ENCODE peak calls at places on chromosomes 5 and 9, in seven cellular contexts. T, U, W, L, E, C and H are unnamed samples.

GRCh38 chr5:6541256-6542013 is 91.4 kb downstream of the NSUN2 start:
- DNase-seq in U (no peak), C (no peak), L (no peak), E (no peak), T (no peak), W (no peak), H (no peak)

GRCh38 chr9:70143394-70144130 is 99.9 kb downstream of the MAMDC2 start:
- DNase-seq in C (no peak), E (no peak), W (no peak), U (no peak), T (no peak), L (no peak), H (no peak)

GRCh38 chr9:122193651-122194050 is 33.9 kb downstream of the MORN5 start:
- DNase-seq in U (no peak), T (no peak), E (no peak), L (no peak), W (no peak), C (no peak), H (no peak)

GRCh38 chr5:68265822-68266395 is 50.4 kb downstream of the PIK3R1 start:
- DNase-seq in E (no peak), C (no peak), W (no peak), U (no peak), T (no peak), L (no peak), H (no peak)

GRCh38 chr9:91296354-91296753 is 65.4 kb downstream of the AUH start:
- DNase-seq in E (no peak), L (no peak), C (no peak), U (no peak), W (no peak), T (no peak), H (no peak)

GRCh38 chr5:131416729-131417128 is 152.9 kb downstream of the CDC42SE2 start:
- DNase-seq in C (no peak), L (no peak), E (no peak), U (no peak), W (no peak), T (no peak), H (no peak)

GRCh38 chr9:125785187-125785840 is 38.1 kb downstream of the PBX3 start:
- DNase-seq in T (no peak), L (no peak), W (no peak), U (no peak), E (no peak), C (no peak), H (no peak)

GRCh38 chr9:20292002-20292401 is 330.3 kb downstream of the MLLT3 start:
- DNase-seq in W (no peak), L (peak; percentile 16), E (peak; percentile 26), U (peak; percentile 14), C (no peak), T (peak; percentile 25), H (no peak)

GRCh38 chr9:12631866-12632265 is 61.3 kb upstream of the TYRP1 start:
- DNase-seq in T (no peak), U (no peak), L (no peak), E (no peak), W (no peak), C (no peak), H (no peak)

GRCh38 chr9:77663754-77664153 is 15.6 kb upstream of the GNA14 start:
- DNase-seq in C (peak; percentile 77), T (no peak), L (no peak), U (peak; percentile 44), E (peak; percentile 8), W (peak; percentile 19), H (no peak)

GRCh38 chr5:78077369-78078068 is 217.0 kb downstream of the AP3B1 start:
- DNase-seq in T (no peak), U (no peak), L (no peak), W (no peak), C (no peak), E (peak; percentile 12), H (no peak)

GRCh38 chr5:134552301-134552700 is 26.8 kb downstream of the JADE2 start:
- DNase-seq in U (no peak), C (peak; percentile 93), T (no peak), E (peak; percentile 55), L (no peak), W (peak; percentile 75), H (peak; percentile 65)

GRCh38 chr9:105119166-105119565 is 125.3 kb upstream of the SLC44A1 start:
- DNase-seq in U (no peak), E (no peak), W (no peak), C (no peak), T (no peak), L (no peak), H (no peak)

GRCh38 chr5:52767217-52767743 is 20.4 kb upstream of the ITGA1 start:
- DNase-seq in T (no peak), C (no peak), W (no peak), L (no peak), U (no peak), E (no peak), H (no peak)

GRCh38 chr9:87107072-87107471 is 159.8 kb upstream of the GAS1 start:
- DNase-seq in T (peak; percentile 33), W (no peak), U (no peak), L (peak; percentile 50), E (peak; percentile 93), C (no peak), H (no peak)

GRCh38 chr9:129889461-129889935 is 54.2 kb downstream of the USP20 start:
- DNase-seq in T (peak; percentile 79), L (no peak), C (no peak), U (no peak), W (no peak), E (no peak), H (no peak)
- H3K36me3 ChIP-seq in T (no peaks in the 10 kb centered on the region), L (peaks cover 48% of the 10 kb centered on the region), C (peaks cover 33% of the 10 kb centered on the region), U (peaks cover 11% of the 10 kb centered on the region), W (peaks cover 34% of the 10 kb centered on the region), E (no peaks in the 10 kb centered on the region), H (no peaks in the 10 kb centered on the region)

GRCh38 chr5:172921906-172922305 is 37.3 kb upstream of the RPL26L1 start:
- DNase-seq in C (no peak), W (no peak), L (no peak), E (no peak), U (no peak), T (no peak), H (no peak)
- H3K36me3 ChIP-seq in C (peaks cover 76% of the 10 kb centered on the region), W (peaks cover 38% of the 10 kb centered on the region), L (no peaks in the 10 kb centered on the region), E (no peaks in the 10 kb centered on the region), U (peaks cover 24% of the 10 kb centered on the region), T (peaks cover 10% of the 10 kb centered on the region), H (no peaks in the 10 kb centered on the region)

GRCh38 chr9:129626944-129627297 is 958 bp downstream of the NTMT1 start:
- DNase-seq in E (peak; percentile 28), W (no peak), L (peak; percentile 71), C (no peak), T (no peak), U (no peak), H (no peak)
- H3K36me3 ChIP-seq in E (no peaks in the 10 kb centered on the region), W (no peaks in the 10 kb centered on the region), L (no peaks in the 10 kb centered on the region), C (no peaks in the 10 kb centered on the region), T (peaks cover 3% of the 10 kb centered on the region), U (no peaks in the 10 kb centered on the region), H (no peaks in the 10 kb centered on the region)

GRCh38 chr5:83492331-83492730 is 20.8 kb downstream of the VCAN start:
- DNase-seq in W (no peak), L (no peak), E (no peak), C (no peak), U (no peak), T (no peak), H (no peak)

GRCh38 chr5:83493644-83494043 is 22.1 kb downstream of the VCAN start:
- DNase-seq in U (no peak), T (no peak), W (no peak), E (no peak), L (no peak), C (no peak), H (no peak)

GRCh38 chr5:83494102-83494620 is 22.6 kb downstream of the VCAN start:
- DNase-seq in E (no peak), T (no peak), L (no peak), U (no peak), C (no peak), W (no peak), H (no peak)

GRCh38 chr5:83496626-83497025 is 25.1 kb downstream of the VCAN start:
- DNase-seq in E (no peak), L (no peak), U (no peak), T (no peak), C (no peak), W (no peak), H (no peak)

GRCh38 chr5:83494666-83495065 is 23.1 kb downstream of the VCAN start:
- DNase-seq in E (no peak), T (no peak), W (no peak), C (no peak), L (no peak), U (no peak), H (no peak)
- H3K36me3 ChIP-seq in E (peaks cover 6% of the 10 kb centered on the region), T (peaks cover 18% of the 10 kb centered on the region), W (no peaks in the 10 kb centered on the region), C (peaks cover 33% of the 10 kb centered on the region), L (no peaks in the 10 kb centered on the region), U (peaks cover 98% of the 10 kb centered on the region), H (no peaks in the 10 kb centered on the region)

DNA sequence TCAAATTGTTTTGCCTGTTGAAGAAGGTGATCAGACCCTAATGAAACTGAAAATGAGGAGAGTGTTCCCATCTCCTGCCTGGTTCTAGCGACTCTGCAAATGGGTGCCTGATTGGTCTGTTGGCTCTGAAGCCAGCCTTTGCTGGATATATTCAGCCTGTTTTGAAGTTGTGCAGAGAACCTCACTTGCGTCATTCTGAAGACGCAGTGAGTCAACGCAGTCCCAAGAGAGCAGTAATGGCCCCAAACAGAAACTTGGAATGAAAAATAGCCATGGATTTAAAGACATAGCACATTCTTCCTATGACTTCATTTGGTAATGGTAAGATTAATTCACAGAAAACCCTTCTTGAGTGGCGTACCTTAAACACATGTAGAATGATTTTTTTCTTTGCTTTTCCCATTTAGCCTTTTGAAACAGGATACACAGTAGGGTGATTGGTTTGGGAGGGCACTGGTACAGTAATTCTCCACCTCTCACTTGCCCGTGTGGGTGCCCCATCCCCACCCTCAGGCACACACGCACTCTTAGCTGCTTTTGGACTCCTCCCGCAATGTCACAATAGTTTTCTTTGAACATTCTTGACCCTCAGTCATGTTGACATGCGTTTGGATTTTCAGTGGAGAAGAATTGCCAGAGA is 54.1 kb upstream of the ABL1 start:
- DNase-seq in L (peak; percentile 96), C (peak; percentile 93), T (no peak), U (no peak), W (peak; percentile 69), E (no peak), H (peak; percentile 85)
- H3K36me3 ChIP-seq in L (no peaks in the 10 kb centered on the region), C (no peaks in the 10 kb centered on the region), T (no peaks in the 10 kb centered on the region), U (no peaks in the 10 kb centered on the region), W (no peaks in the 10 kb centered on the region), E (no peaks in the 10 kb centered on the region), H (no peaks in the 10 kb centered on the region)

DNA sequence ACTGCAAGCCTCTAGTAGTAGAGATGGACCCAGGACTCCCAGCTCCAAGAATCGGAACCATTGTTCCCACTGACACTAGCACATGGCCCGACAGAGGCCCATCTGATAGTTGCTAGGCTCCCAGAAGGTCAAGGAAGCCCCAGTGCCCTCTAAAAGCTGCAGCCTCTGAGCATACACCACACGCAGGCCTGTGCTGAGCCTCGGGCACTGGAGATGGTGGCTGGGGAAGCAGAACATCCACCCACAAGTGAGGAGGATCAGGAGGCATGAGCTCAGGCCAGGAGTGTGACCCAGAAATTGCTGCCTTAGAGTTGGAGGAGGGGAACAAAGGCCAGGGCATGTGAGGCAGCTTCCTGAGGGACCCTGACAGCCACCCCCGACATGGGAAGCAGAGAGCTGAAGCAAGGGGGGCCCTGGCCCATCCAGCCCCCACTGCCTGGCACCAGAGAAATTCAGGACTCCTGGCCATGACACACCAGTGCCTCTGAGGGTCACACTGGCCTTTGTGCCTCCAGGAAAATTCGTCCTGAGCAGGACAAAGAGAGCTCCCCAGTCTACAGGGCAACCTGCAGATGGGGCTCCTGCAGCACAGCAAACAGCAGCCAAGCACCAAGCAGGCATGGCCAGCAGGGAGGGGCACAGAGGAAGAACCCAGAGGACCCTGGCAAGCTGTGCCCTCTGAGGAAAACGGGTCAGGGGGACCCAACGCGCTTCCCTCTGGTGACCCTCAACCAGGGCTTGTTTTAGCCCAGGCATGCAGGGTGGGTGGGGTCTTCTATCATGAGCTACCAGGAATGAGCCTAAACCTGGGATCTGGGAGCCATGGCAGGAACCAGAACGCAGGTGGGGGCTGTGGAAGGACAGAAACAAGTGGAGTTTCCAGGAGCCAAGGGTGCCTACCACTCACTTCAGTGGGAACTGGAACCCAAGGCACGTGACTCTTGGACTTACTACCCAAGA is 21.2 kb downstream of the IPPK start:
- DNase-seq in L (no peak), U (peak; percentile 61), W (no peak), C (peak; percentile 59), T (peak; percentile 28), E (no peak), H (peak; percentile 13)
- H3K36me3 ChIP-seq in L (peaks cover 24% of the 10 kb centered on the region), U (peaks cover 43% of the 10 kb centered on the region), W (peaks cover 88% of the 10 kb centered on the region), C (peaks cover 58% of the 10 kb centered on the region), T (peaks cover 4% of the 10 kb centered on the region), E (peaks cover 15% of the 10 kb centered on the region), H (no peaks in the 10 kb centered on the region)